ENCODE peak calls at places on chromosome 10, in four cellular contexts. Y is HepG2, L is A549, W is K562. F is an unnamed sample.

GRCh38 chr10:92590623-92591549 is 2.0 kb upstream of the KIF11 start:
- DNase-seq in Y (peak; percentile 72), L (peak; percentile 77), W (peak; percentile 86), F (peak; percentile 59)

GRCh38 chr10:111076682-111077661 is at the start of gene ADRA2A:
- DNase-seq in Y (no peak), L (peak; percentile 44), W (no peak), F (peak; percentile 35)

GRCh38 chr10:119443970-119444660 is 98.4 kb downstream of the RGS10 start:
- DNase-seq in Y (no peak), L (no peak), W (peak; percentile 16), F (no peak)

GRCh38 chr10:101050206-101051069 is 11.4 kb upstream of the KAZALD1 start:
- DNase-seq in Y (peak; percentile 44), L (peak; percentile 50), W (peak; percentile 82), F (peak; percentile 49)

GRCh38 chr10:15141136-15142067 is 27.1 kb downstream of the NMT2 start:
- DNase-seq in Y (peak; percentile 20), L (no peak), W (no peak), F (no peak)

GRCh38 chr10:49679480-49679893 is at the start of gene C10orf53:
- DNase-seq in Y (no peak), L (no peak), W (peak; percentile 87), F (peak; percentile 32)

GRCh38 chr10:50373821-50374501 is 122.6 kb upstream of the ASAH2 start:
- DNase-seq in Y (no peak), L (no peak), W (no peak), F (no peak)

GRCh38 chr10:89390875-89391576 is 1.4 kb upstream of the IFIT1 start:
- DNase-seq in Y (no peak), L (no peak), W (no peak), F (no peak)

GRCh38 chr10:123621492-123621891 is 44.7 kb upstream of the GPR26 start:
- DNase-seq in Y (no peak), L (no peak), W (no peak), F (no peak)

GRCh38 chr10:98088186-98088971 is 46.1 kb upstream of the R3HCC1L start:
- DNase-seq in Y (no peak), L (no peak), W (no peak), F (no peak)

GRCh38 chr10:132631348-132631735 is 93.8 kb downstream of the INPP5A start:
- DNase-seq in Y (no peak), L (no peak), W (no peak), F (no peak)

GRCh38 chr10:90751107-90751997 is 106.5 kb downstream of the HTR7 start:
- DNase-seq in Y (peak; percentile 49), L (peak; percentile 56), W (peak; percentile 41), F (peak; percentile 58)

GRCh38 chr10:80729896-80730295 is 192.2 kb downstream of the SH2D4B start:
- DNase-seq in Y (no peak), L (no peak), W (no peak), F (no peak)

DNA sequence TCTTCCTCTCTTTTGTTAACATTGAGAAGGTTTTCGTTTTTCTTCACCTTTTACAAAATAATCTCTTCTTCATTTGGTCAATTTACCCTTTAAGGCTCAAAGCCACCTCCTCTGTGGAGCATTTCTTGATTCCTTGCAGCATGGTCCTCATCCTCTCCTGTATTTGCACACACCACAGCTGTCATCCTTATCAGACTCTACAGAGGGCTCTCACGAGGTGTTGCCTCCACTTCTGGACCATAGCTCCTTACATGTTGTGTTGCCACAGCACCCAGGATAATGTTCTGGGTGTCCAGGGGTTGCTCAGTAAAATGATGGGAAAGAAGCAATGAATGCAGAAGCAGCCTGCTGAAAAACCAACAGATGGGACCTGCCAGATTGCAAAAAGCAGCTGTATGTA is 192.8 kb downstream of the SH2D4B start:
- DNase-seq in Y (no peak), L (no peak), W (peak; percentile 52), F (no peak)
- TF ChIP-seq MYC in Y (no peak), L (no peak), W (no peak), F (no peak)

GRCh38 chr10:24711465-24711864 is 12.2 kb downstream of the ARHGAP21 start:
- DNase-seq in Y (no peak), L (no peak), W (no peak), F (no peak)

GRCh38 chr10:24707445-24707844 is 16.2 kb downstream of the ARHGAP21 start:
- DNase-seq in Y (no peak), L (no peak), W (peak; percentile 33), F (no peak)

GRCh38 chr10:24703700-24704099 is 20.0 kb downstream of the ARHGAP21 start:
- DNase-seq in Y (no peak), L (no peak), W (no peak), F (no peak)

GRCh38 chr10:24708081-24708480 is 15.6 kb downstream of the ARHGAP21 start:
- DNase-seq in Y (no peak), L (no peak), W (no peak), F (no peak)

GRCh38 chr10:24706479-24707118 is 17.1 kb downstream of the ARHGAP21 start:
- DNase-seq in Y (peak; percentile 63), L (peak; percentile 86), W (peak; percentile 58), F (peak; percentile 76)
- TF ChIP-seq JUN in Y (no peak), L (no peak), W (no peak), F (peak; percentile 3)

DNA sequence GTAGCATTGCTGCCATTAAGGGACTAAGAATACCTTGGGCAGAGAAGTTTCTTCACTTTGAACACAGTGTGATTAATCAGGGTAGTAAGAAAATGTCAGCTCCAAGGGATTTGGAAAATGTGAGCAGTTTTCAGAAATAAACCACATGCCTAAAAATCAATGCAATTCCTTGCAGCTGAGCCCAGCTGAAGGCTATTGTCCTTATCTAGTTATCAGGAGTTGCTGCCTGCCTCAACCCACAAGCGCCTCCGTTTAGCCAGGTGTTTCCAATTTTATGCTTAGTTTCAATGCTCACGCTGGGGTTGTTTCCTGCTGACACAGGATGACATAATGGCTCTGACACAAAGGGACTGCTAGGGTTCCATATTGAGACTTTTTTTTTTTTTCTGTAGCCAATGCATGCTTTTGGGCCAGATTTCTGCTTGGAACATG is 132.3 kb upstream of the ANK3 start:
- DNase-seq in Y (no peak), L (no peak), W (no peak), F (peak; percentile 11)
- TF ChIP-seq MYC in Y (no peak), L (no peak), W (no peak), F (no peak)

DNA sequence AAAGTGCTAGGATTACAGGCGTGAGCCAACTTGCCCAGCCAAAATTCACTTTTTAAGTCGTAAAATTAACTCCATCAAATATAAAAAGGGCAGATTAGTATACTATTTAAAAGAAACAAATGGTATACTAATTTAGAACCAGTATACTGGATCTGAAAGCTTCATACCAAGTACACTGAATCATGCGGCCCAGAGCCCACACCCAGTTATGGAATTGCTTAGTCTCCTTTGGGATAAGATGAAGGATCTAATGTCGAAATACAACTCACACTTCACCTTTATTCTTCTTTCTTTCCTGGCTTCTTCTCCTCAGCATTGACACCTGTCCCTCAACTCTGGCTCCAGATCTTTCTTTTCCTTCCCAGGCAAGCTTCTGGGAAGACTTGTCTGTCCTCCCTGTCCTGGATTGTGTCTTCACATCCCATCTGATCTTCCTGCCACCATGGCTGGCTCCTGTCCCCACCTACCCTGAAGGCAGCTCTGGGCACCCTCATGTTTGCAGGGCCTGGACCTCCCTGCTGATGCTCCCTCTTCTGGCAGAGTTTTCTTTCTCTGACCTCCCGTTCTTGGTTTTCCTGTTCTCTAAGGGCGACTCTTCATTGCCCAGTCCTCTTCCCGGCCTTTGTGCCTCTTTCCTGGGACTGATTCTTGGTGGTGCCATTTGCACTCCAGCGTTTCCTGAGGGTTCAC is 57.8 kb upstream of the CTBP2 start:
- DNase-seq in Y (no peak), L (peak; percentile 18), W (peak; percentile 3), F (no peak)
- TF ChIP-seq JUN in Y (no peak), L (no peak), W (no peak), F (no peak)

DNA sequence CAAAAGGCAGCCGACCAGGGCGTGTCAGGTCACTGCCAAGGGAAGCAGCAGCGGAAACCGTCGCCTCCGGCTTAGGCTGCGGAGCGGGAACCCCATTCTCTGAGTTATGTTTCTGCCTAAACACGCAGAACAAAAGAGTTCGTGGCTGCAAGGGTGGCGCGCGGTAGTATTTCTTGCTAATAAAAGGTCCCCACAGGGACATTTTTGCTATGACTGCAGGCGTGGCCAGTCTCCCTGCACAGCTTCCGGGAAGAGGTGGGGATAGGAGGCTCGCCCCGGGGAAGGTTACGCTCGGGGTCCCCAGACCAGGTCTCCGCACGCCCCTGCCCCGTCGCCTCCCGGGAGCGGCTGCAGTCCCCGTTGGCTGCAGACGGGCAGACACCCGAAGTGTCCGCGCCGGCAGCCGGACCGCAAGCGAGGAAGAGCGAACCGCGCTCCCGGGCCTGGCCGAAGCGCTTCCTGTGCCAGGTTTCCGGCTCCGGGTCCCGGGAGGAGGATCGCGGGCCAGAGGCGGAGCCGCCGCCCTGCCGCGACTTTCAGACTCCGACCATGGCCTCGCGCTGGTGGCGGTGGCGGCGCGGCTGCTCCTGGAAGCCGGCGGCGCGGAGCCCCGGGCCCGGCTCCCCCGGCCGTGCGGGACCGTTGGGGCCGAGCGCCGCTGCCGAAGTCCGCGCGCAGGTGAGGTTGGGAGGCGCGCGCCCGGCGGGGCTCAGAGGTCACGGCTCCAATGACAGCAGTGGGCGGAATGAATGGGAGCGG is at the start of gene PDSS1:
- DNase-seq in Y (peak; percentile 46), L (peak; percentile 69), W (peak; percentile 84), F (peak; percentile 69)
- TF ChIP-seq MYC in Y (peak; percentile 97), L (no peak), W (no peak), F (peak; percentile 18)

GRCh38 chr10:70302292-70302691 is 18.5 kb upstream of the NPFFR1 start:
- DNase-seq in Y (no peak), L (no peak), W (no peak), F (no peak)
- TF ChIP-seq JUN in Y (no peak), L (no peak), W (no peak), F (no peak)

DNA sequence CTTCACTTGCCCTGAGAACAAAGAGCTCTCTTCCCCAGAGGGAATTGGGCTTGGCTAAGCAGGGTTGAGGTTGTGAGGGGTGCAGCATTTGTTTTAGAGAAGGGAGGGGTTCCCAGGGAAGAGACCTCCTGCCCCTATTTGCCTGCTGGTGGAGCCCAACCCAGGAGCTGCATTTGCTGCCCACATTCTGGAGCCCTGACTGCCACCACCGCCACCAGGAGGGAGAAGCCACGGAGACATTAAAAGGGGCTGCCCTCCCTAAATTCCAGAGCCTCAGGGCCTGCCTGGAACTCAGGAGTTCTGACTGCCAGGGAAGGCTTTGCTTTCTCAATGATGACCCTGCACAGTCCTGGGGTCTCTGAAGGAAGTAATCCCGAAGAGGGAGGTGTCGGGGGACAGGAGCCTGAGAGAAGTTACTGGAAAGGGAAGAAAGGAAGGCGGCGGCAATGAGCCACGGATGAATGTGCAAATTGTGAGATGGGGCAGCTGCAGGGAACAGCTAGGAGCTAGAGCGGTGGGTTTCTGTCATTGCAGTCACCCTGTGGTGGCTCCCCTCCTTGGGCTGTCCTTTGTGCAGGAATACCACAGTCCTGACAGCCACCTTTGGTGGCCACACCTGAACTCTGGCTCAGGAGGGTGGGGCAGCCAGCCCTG is 51.3 kb downstream of the NEURL1 start:
- DNase-seq in Y (no peak), L (no peak), W (no peak), F (no peak)
- TF ChIP-seq MYC in Y (no peak), L (no peak), W (no peak), F (no peak)

GRCh38 chr10:33129987-33130386 is 172.0 kb upstream of the ITGB1 start:
- DNase-seq in Y (no peak), L (peak; percentile 68), W (no peak), F (no peak)
- TF ChIP-seq JUN in Y (no peak), L (no peak), W (no peak), F (no peak)

F was measured in endothelial cell of umbilical vein.